ENCODE peak calls at places on chromosome 21, in six cellular contexts. Q is activated naive CD8-positive, alpha-beta T cell treated with anti-CD3 and anti-CD28 coated beads, Interleukin-2, amount 50 U/mL, for 24 hours; W is GM23338; J is stimulated activated naive B cell treated with anti-CD40 and anti-IgM and Interleukin-4, amounts not matched to agents 10 μg/mL and 1 μg/mL and 100 μg/mL, for 72 hours; M is GM10248; U is fibroblast of mammary gland. C is an unnamed sample.

GRCh38 chr21:42474043-42474831 is 21.8 kb downstream of the RSPH1 start:
- DNase-seq in Q (no peak), W (peak), J (peak), M (peak), U (peak), C (no peak)

GRCh38 chr21:41695513-41695912 is 71.3 kb downstream of the RIPK4 start:
- DNase-seq in Q (no peak), W (no peak), J (no peak), M (no peak), U (no peak), C (peak)

GRCh38 chr21:45612096-45613019 is 31.2 kb upstream of the PCBP3 start:
- DNase-seq in Q (no peak), W (no peak), J (no peak), M (no peak), U (peak), C (no peak)

GRCh38 chr21:33549848-33550771 is 7.3 kb downstream of the SON start:
- DNase-seq in Q (no peak), W (no peak), J (no peak), M (no peak), U (no peak), C (no peak)

GRCh38 chr21:21712761-21713558 is 714.8 kb downstream of the NCAM2 start:
- DNase-seq in Q (no peak), W (no peak), J (no peak), M (no peak), U (peak), C (no peak)

GRCh38 chr21:40173833-40174232 is 306.6 kb downstream of the PCP4 start:
- DNase-seq in Q (no peak), W (peak), J (no peak), M (no peak), U (no peak), C (peak)

GRCh38 chr21:33207471-33208149 is 22.1 kb upstream of the IFNAR2 start:
- DNase-seq in Q (no peak), W (no peak), J (peak), M (no peak), U (no peak), C (no peak)

GRCh38 chr21:39196310-39196709 is 13.1 kb upstream of the PSMG1 start:
- DNase-seq in Q (no peak), W (no peak), J (no peak), M (no peak), U (no peak), C (no peak)

GRCh38 chr21:43624343-43624742 is 34.9 kb downstream of the HSF2BP start:
- DNase-seq in Q (no peak), W (peak), J (no peak), M (no peak), U (no peak), C (no peak)

GRCh38 chr21:42310411-42311001 is 4.7 kb downstream of the TFF3 start:
- DNase-seq in Q (no peak), W (no peak), J (no peak), M (no peak), U (no peak), C (no peak)

GRCh38 chr21:41770901-41771624 is 4.2 kb upstream of the RIPK4 start:
- DNase-seq in Q (no peak), W (no peak), J (no peak), M (no peak), U (no peak), C (no peak)

GRCh38 chr21:40678681-40679284 is 168.2 kb downstream of the DSCAM start:
- DNase-seq in Q (no peak), W (no peak), J (no peak), M (no peak), U (no peak), C (no peak)

GRCh38 chr21:26909972-26910371 is 56.9 kb downstream of the ADAMTS5 start:
- DNase-seq in Q (no peak), W (peak), J (no peak), M (no peak), U (peak), C (peak)

GRCh38 chr21:34558960-34559631 is 47.1 kb upstream of the KCNE1 start:
- DNase-seq in Q (no peak), W (no peak), J (no peak), M (no peak), U (peak), C (peak)

GRCh38 chr21:45408271-45408791 is 3.4 kb downstream of the COL18A1 start:
- DNase-seq in Q (no peak), W (no peak), J (no peak), M (no peak), U (no peak), C (no peak)

GRCh38 chr21:35484856-35485255 is 435.8 kb upstream of the RUNX1 start:
- DNase-seq in Q (no peak), W (no peak), J (no peak), M (no peak), U (no peak), C (no peak)

GRCh38 chr21:36723371-36723881 is 24.5 kb downstream of the SIM2 start:
- DNase-seq in Q (no peak), W (no peak), J (no peak), M (no peak), U (no peak), C (no peak)

GRCh38 chr21:45381865-45382697 is 22.9 kb upstream of the COL18A1 start:
- DNase-seq in Q (no peak), W (no peak), J (no peak), M (no peak), U (no peak), C (no peak)

GRCh38 chr21:42376338-42376982 is 10.1 kb upstream of the TFF1 start:
- DNase-seq in Q (no peak), W (peak), J (no peak), M (no peak), U (no peak), C (no peak)

GRCh38 chr21:15406791-15407190 is 323.0 kb upstream of the USP25 start:
- DNase-seq in Q (no peak), W (no peak), J (no peak), M (no peak), U (no peak), C (no peak)

GRCh38 chr21:45269861-45270260 is 17.8 kb downstream of the POFUT2 start:
- DNase-seq in Q (no peak), W (no peak), J (no peak), M (no peak), U (no peak), C (no peak)

GRCh38 chr21:31987696-31988095 is 114.9 kb downstream of the HUNK start:
- DNase-seq in Q (no peak), W (peak), J (no peak), M (no peak), U (no peak), C (no peak)